ENCODE peak calls at places on chromosomes 13 and 19, in four cellular contexts. One of them, this sample, is unnamed.

GRCh38 chr19:17475541-17476115 is 5.3 kb downstream of the SLC27A1 start:
- DNase-seq in stomach: peak; percentile 65
- DNase-seq in adrenal gland: no peak
- DNase-seq in upper lobe of left lung: peak; percentile 36
- DNase-seq in this sample: no peak

GRCh38 chr19:46624958-46625661 is at the start of gene PTGIR:
- DNase-seq in stomach: no peak
- DNase-seq in adrenal gland: no peak
- DNase-seq in upper lobe of left lung: no peak
- DNase-seq in this sample: peak; percentile 77

GRCh38 chr13:47484564-47484963 is 516.5 kb downstream of the SUCLA2 start:
- DNase-seq in stomach: no peak
- DNase-seq in adrenal gland: no peak
- DNase-seq in upper lobe of left lung: no peak
- DNase-seq in this sample: no peak

GRCh38 chr13:65719831-65720230 is 1510.3 kb downstream of the PCDH9 start:
- DNase-seq in stomach: no peak
- DNase-seq in adrenal gland: no peak
- DNase-seq in upper lobe of left lung: no peak
- DNase-seq in this sample: no peak

GRCh38 chr19:294819-295686 is 3.9 kb upstream of the PLPP2 start:
- DNase-seq in stomach: peak; percentile 68
- DNase-seq in adrenal gland: peak; percentile 27
- DNase-seq in upper lobe of left lung: no peak
- DNase-seq in this sample: no peak

GRCh38 chr19:35249146-35249847 is 495 bp downstream of the LSR start:
- DNase-seq in stomach: no peak
- DNase-seq in adrenal gland: no peak
- DNase-seq in upper lobe of left lung: no peak
- DNase-seq in this sample: peak; percentile 19

GRCh38 chr19:7605490-7606222 is 10.0 kb downstream of the CAMSAP3 start:
- DNase-seq in stomach: no peak
- DNase-seq in adrenal gland: no peak
- DNase-seq in upper lobe of left lung: no peak
- DNase-seq in this sample: no peak

GRCh38 chr13:35855531-35856019 is 275.6 kb downstream of the DCLK1 start:
- DNase-seq in stomach: no peak
- DNase-seq in adrenal gland: no peak
- DNase-seq in upper lobe of left lung: no peak
- DNase-seq in this sample: peak; percentile 30

GRCh38 chr19:13010038-13010991 is 15.0 kb downstream of the NFIX start:
- DNase-seq in stomach: peak; percentile 82
- DNase-seq in adrenal gland: no peak
- DNase-seq in upper lobe of left lung: peak; percentile 57
- DNase-seq in this sample: no peak

GRCh38 chr19:16542045-16542893 is at the start of gene CHERP:
- DNase-seq in stomach: peak; percentile 94
- DNase-seq in adrenal gland: peak; percentile 94
- DNase-seq in upper lobe of left lung: peak; percentile 93
- DNase-seq in this sample: peak; percentile 88

GRCh38 chr19:30450945-30451344 is 78.8 kb downstream of the ZNF536 start:
- DNase-seq in stomach: no peak
- DNase-seq in adrenal gland: no peak
- DNase-seq in upper lobe of left lung: no peak
- DNase-seq in this sample: no peak

GRCh38 chr13:21871302-21871862 is 200.5 kb downstream of the FGF9 start:
- DNase-seq in stomach: no peak
- DNase-seq in adrenal gland: no peak
- DNase-seq in upper lobe of left lung: peak; percentile 43
- DNase-seq in this sample: no peak

GRCh38 chr19:47152632-47153031 is 22.0 kb downstream of the SAE1 start:
- DNase-seq in stomach: no peak
- DNase-seq in adrenal gland: no peak
- DNase-seq in upper lobe of left lung: no peak
- DNase-seq in this sample: no peak

GRCh38 chr19:11446652-11447301 is 11.3 kb downstream of the PRKCSH start:
- DNase-seq in stomach: peak; percentile 63
- DNase-seq in adrenal gland: peak; percentile 71
- DNase-seq in upper lobe of left lung: peak; percentile 48
- DNase-seq in this sample: no peak

DNA sequence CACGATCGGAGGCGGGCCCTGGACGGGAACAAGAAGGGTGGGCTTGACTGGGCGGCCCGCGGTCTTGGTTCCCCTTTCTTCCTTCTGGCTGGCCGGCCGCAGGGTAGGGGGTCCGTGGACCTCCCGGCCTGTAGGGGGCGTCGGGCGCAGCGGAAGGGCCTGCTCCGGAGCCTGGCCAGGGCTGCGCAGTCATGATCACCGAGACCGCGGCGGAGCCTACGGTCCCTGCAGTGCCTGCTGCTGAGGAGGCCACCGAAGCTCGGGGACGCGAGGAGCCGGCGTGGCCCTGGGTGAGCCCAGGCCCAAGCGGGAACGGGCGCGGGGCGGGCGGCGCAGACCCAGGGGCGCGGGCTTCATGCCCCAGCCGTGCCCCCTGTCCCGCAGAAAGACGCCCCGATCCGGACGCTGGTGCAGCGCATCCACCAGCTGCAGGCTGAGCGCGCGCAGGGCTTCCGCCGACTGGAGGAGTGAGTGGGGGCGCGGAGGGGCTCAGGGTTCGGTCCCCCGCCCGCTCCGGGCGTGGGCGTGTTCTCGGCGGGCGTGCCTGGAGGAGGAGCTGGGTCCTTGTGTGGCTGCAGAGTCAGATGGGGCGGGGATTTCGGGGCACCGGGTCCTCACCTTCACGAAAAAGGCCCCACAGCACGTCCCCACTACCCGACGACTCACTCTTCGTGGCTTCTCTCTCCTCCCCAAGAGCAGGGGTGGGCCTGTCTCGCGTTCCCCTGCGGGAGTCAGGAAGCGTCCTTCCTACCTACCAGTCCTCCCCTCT is at the start of gene REX1BD:
- DNase-seq in stomach: peak; percentile 80
- DNase-seq in adrenal gland: peak; percentile 78
- DNase-seq in upper lobe of left lung: peak; percentile 82
- DNase-seq in this sample: peak; percentile 97
- TF ChIP-seq POLR2A in stomach: no peak
- TF ChIP-seq POLR2A in adrenal gland: peak; percentile 38
- TF ChIP-seq POLR2A in upper lobe of left lung: no peak
- TF ChIP-seq POLR2A in this sample: no peak

GRCh38 chr19:10416083-10416379 is 4.3 kb upstream of the PDE4A start:
- DNase-seq in stomach: no peak
- DNase-seq in adrenal gland: no peak
- DNase-seq in upper lobe of left lung: no peak
- DNase-seq in this sample: no peak
- H3K4me3 ChIP-seq in stomach: peak overlapping the region; percentile 51
- H3K4me3 ChIP-seq in adrenal gland: no peak overlapping the region
- H3K4me3 ChIP-seq in upper lobe of left lung: peak overlapping the region; percentile 40
- H3K4me3 ChIP-seq in this sample: peak overlapping the region; percentile 11

GRCh38 chr19:50214699-50215543 is 11.5 kb downstream of the MYH14 start:
- DNase-seq in stomach: peak; percentile 93
- DNase-seq in adrenal gland: no peak
- DNase-seq in upper lobe of left lung: peak; percentile 95
- DNase-seq in this sample: peak; percentile 90
- TF ChIP-seq POLR2A in stomach: no peak
- TF ChIP-seq POLR2A in adrenal gland: no peak
- TF ChIP-seq POLR2A in upper lobe of left lung: no peak
- TF ChIP-seq POLR2A in this sample: no peak

GRCh38 chr19:38224014-38224862 is at the start of gene DPF1:
- DNase-seq in stomach: peak; percentile 34
- DNase-seq in adrenal gland: peak; percentile 44
- DNase-seq in upper lobe of left lung: no peak
- DNase-seq in this sample: no peak
- H3K4me3 ChIP-seq in stomach: peak within 1 kb of the TSS; percentile 37
- H3K4me3 ChIP-seq in adrenal gland: no peak within 1 kb of the TSS
- H3K4me3 ChIP-seq in upper lobe of left lung: peak within 1 kb of the TSS; percentile 31
- H3K4me3 ChIP-seq in this sample: no peak within 1 kb of the TSS

DNA sequence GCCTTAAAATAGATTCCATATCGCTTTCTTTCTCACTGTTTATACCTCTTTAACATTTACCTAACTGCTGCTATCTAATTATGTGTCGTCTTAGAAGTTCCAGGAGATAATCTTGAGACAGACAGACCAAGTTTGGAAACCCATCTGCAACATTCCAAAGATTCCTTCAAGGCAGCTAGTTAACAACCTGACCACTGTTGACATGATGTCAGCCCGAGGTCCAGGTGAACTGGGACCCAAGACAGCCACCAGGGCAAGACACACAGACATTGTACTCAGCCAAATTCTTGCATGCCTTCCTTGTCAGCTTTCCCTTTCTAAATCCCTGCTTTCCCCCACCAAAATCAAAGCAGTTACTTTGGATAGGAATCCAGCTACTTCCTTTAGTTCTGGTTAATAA is 1476.5 kb upstream of the PRR20A start:
- DNase-seq in stomach: no peak
- DNase-seq in adrenal gland: no peak
- DNase-seq in upper lobe of left lung: no peak
- DNase-seq in this sample: no peak
- TF ChIP-seq POLR2A in stomach: no peak
- TF ChIP-seq POLR2A in adrenal gland: no peak
- TF ChIP-seq POLR2A in upper lobe of left lung: no peak
- TF ChIP-seq POLR2A in this sample: no peak

DNA sequence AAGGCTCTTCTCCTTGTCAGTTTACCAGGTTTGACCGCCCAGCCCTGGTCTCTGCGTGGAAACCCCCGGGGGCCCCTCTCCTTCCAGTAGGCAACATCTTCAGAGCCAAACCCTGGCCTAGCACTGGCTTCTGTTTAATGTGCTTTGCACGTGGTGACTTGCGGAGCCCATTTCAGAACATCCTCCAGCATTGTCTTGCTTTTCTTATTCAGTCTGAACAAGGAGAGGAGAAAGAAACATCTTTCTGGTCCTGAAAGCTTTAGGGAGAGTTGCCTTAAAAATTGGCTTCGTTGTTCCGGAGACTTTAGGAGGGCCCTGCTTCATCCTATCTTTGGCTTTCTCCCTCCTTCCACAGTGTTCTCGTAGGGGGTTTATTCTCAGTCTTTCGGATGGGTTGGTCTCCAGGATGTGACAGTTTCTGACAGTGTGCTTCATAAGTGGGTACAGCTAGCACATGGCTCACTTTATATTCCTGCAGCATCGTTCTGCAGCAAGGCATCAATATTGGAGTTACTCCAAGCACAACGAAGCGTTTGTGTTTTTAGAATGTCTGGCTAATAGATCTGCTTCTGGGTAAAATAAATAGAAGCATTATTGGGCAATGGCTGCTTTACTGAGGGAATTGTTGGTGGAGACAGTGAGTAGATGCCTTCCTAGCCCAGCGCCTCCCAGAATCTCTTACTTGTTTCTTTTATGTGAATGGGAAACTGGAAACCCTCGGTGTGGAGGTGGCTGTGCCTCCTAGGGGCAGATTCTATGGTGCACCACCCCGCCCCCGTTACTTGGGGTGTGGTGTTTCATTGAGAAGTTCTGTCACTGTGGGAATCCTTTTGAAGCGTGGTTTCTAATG is 1.8 kb downstream of the FARP1 start:
- DNase-seq in stomach: no peak
- DNase-seq in adrenal gland: no peak
- DNase-seq in upper lobe of left lung: peak; percentile 32
- DNase-seq in this sample: no peak
- H3K4me3 ChIP-seq in stomach: peak overlapping the region; percentile 91
- H3K4me3 ChIP-seq in adrenal gland: no peak overlapping the region
- H3K4me3 ChIP-seq in upper lobe of left lung: peak overlapping the region; percentile 94
- H3K4me3 ChIP-seq in this sample: no peak overlapping the region

DNA sequence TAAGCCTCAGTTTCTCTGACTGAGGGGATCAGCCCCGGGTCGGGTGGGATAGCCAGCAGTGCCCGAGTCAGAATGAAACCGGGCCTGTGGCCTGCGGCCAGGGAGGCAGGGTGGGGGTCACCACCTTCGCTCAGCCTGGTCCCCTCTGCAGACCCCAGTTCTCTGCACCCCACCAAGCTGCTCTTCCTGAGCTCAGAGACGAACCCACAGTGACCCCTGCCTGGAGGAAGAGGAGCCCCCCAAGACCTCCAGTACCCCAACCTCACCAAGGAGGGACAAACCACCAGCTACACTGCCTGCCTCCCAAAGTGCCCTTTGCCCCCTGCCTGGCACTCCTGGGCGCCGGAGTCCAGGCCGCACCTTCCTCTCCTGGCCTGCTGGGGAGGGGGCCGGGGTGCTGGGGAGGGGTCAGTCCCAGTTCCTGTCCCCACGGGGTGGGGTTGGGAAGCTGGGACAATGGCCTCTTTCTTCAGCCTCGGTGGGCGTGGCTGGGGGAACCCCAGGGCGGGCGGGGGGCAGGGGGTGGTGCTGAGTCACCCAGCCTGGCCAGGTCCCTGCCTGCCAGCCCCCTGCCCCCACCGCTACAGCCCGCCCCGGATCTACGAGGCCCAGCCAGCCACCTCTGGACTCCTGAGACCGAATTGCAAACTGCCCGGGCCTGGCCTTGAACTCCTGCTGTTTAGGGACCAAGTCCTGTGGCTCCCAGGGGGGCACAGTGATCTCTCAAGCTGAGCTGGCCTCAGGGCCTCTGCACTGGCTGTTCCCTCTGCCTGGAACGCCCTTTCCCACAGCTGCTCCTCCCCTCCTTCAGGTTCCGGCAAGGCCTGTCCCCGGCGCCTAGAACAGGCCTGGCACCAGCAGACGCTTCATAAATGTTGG is 14.3 kb downstream of the ZBTB7A start:
- DNase-seq in stomach: peak; percentile 81
- DNase-seq in adrenal gland: peak; percentile 81
- DNase-seq in upper lobe of left lung: peak; percentile 69
- DNase-seq in this sample: peak; percentile 46
- TF ChIP-seq POLR2A in stomach: no peak
- TF ChIP-seq POLR2A in adrenal gland: no peak
- TF ChIP-seq POLR2A in upper lobe of left lung: no peak
- TF ChIP-seq POLR2A in this sample: no peak

This sample was measured in lower leg skin.